ENCODE peak calls at places on chromosomes 3 and 15, in five cellular contexts. V is NCI-H1092 treated with DMSO at 0.1 percent for 48 hours, Z is NAMALWA, I is GM23248, N is GM12891. D is an unnamed sample.

GRCh38 chr3:9316881-9317341 is 45.9 kb upstream of the THUMPD3 start:
- DNase-seq in N (no peak), I (peak), V (no peak), Z (no peak), D (no peak)

GRCh38 chr3:185822221-185822956 is 2.5 kb downstream of the IGF2BP2 start:
- DNase-seq in V (no peak), I (peak), Z (peak), N (no peak), D (no peak)

GRCh38 chr3:182565916-182566524 is 227.3 kb upstream of the ATP11B start:
- DNase-seq in N (no peak), Z (no peak), V (no peak), I (no peak), D (no peak)

GRCh38 chr3:177729939-177730700 is 532.8 kb upstream of the TBL1XR1 start:
- DNase-seq in Z (no peak), V (peak), N (no peak), I (no peak), D (no peak)

GRCh38 chr15:65655026-65655425 is 33.3 kb downstream of the SLC24A1 start:
- DNase-seq in V (no peak), Z (no peak), N (no peak), I (peak), D (no peak)

GRCh38 chr3:191473766-191474198 is 12.8 kb downstream of the PYDC2 start:
- DNase-seq in V (no peak), Z (no peak), N (no peak), I (no peak), D (no peak)

GRCh38 chr3:10366681-10367101 is 45.8 kb upstream of the SEC13 start:
- DNase-seq in V (no peak), N (no peak), Z (no peak), I (peak), D (no peak)

GRCh38 chr3:64108281-64108680 is 85.0 kb upstream of the PSMD6 start:
- DNase-seq in I (no peak), N (no peak), V (no peak), Z (no peak), D (no peak)

GRCh38 chr3:152607179-152607578 is 227.8 kb upstream of the P2RY1 start:
- DNase-seq in Z (no peak), I (no peak), N (no peak), V (no peak), D (no peak)

GRCh38 chr3:193240850-193241706 is at the start of gene PLAAT1:
- DNase-seq in N (peak), I (peak), Z (no peak), V (peak), D (peak)

GRCh38 chr3:185318136-185318535 is 44.8 kb upstream of the MAP3K13 start:
- DNase-seq in Z (no peak), I (no peak), N (no peak), V (no peak), D (peak)

GRCh38 chr3:50242778-50243551 is 7.0 kb downstream of the GNAI2 start:
- DNase-seq in Z (peak), N (no peak), I (peak), V (no peak), D (no peak)

GRCh38 chr3:77096966-77097890 is 57.3 kb downstream of the ROBO2 start:
- DNase-seq in Z (no peak), N (no peak), I (no peak), V (no peak), D (no peak)

GRCh38 chr3:156681003-156681402 is 6.6 kb downstream of the TIPARP start:
- DNase-seq in V (peak), I (peak), N (no peak), Z (peak), D (peak)

GRCh38 chr15:55267401-55268053 is 22.1 kb downstream of the RAB27A start:
- DNase-seq in Z (no peak), I (no peak), V (no peak), N (no peak), D (no peak)

GRCh38 chr3:52614689-52615088 is 71.0 kb downstream of the PBRM1 start:
- DNase-seq in V (no peak), N (no peak), Z (no peak), I (peak), D (no peak)

GRCh38 chr3:15610083-15610482 is 8.5 kb downstream of the BTD start:
- DNase-seq in Z (no peak), I (peak), V (no peak), N (no peak), D (no peak)

GRCh38 chr3:88076712-88077111 is 17.7 kb downstream of the ZNF654 start:
- DNase-seq in V (no peak), N (no peak), Z (no peak), I (no peak), D (no peak)

GRCh38 chr15:64687167-64688085 is 88.0 kb downstream of the RBPMS2 start:
- DNase-seq in N (no peak), V (no peak), Z (no peak), I (no peak), D (no peak)

GRCh38 chr15:90497912-90498311 is 31.8 kb upstream of the CRTC3 start:
- DNase-seq in Z (no peak), V (no peak), I (no peak), N (no peak), D (no peak)

D was measured in NCI-H526 treated with DMSO at 0.1 percent for 48 hours.